ENCODE peak calls at places on chromosomes 2 and 18, in four cellular contexts. One of them, this sample, is unnamed.

GRCh38 chr2:189096769-189097447 is 82.7 kb downstream of the COL5A2 start:
- DNase-seq in K562: no peak
- DNase-seq in GM12878: no peak
- DNase-seq in HL-60: no peak
- DNase-seq in this sample: no peak

GRCh38 chr18:2883137-2883671 is 36.4 kb downstream of the EMILIN2 start:
- DNase-seq in GM12878: no peak
- DNase-seq in K562: no peak
- DNase-seq in HL-60: peak
- DNase-seq in this sample: peak

GRCh38 chr2:127428815-127429109 is 10.5 kb downstream of the PROC start:
- DNase-seq in HL-60: no peak
- DNase-seq in K562: no peak
- DNase-seq in GM12878: no peak
- DNase-seq in this sample: no peak

GRCh38 chr2:45089554-45090261 is 80.5 kb upstream of the SIX2 start:
- DNase-seq in HL-60: no peak
- DNase-seq in K562: no peak
- DNase-seq in GM12878: no peak
- DNase-seq in this sample: no peak

GRCh38 chr2:217314021-217314460 is 454.2 kb upstream of the TNP1 start:
- DNase-seq in K562: no peak
- DNase-seq in HL-60: no peak
- DNase-seq in GM12878: no peak
- DNase-seq in this sample: no peak

GRCh38 chr2:12720752-12721151 is 4.0 kb downstream of the TRIB2 start:
- DNase-seq in GM12878: no peak
- DNase-seq in HL-60: no peak
- DNase-seq in K562: no peak
- DNase-seq in this sample: no peak

GRCh38 chr2:81648370-81648769 is 1343.8 kb upstream of the LRRTM1 start:
- DNase-seq in HL-60: no peak
- DNase-seq in K562: no peak
- DNase-seq in GM12878: no peak
- DNase-seq in this sample: no peak

GRCh38 chr2:233084488-233084887 is 24.3 kb downstream of the INPP5D start:
- DNase-seq in HL-60: peak
- DNase-seq in K562: no peak
- DNase-seq in GM12878: peak
- DNase-seq in this sample: no peak

GRCh38 chr18:24914148-24914525 is 437.8 kb downstream of the ZNF521 start:
- DNase-seq in GM12878: no peak
- DNase-seq in K562: no peak
- DNase-seq in HL-60: no peak
- DNase-seq in this sample: no peak

GRCh38 chr2:126881591-126881990 is 17.1 kb upstream of the TEX51 start:
- DNase-seq in HL-60: no peak
- DNase-seq in K562: no peak
- DNase-seq in GM12878: no peak
- DNase-seq in this sample: no peak

GRCh38 chr2:149561309-149561926 is 26.2 kb downstream of the MMADHC start:
- DNase-seq in K562: peak
- DNase-seq in HL-60: peak
- DNase-seq in GM12878: no peak
- DNase-seq in this sample: no peak

GRCh38 chr2:45813003-45813601 is 161.6 kb downstream of the PRKCE start:
- DNase-seq in HL-60: no peak
- DNase-seq in GM12878: no peak
- DNase-seq in K562: no peak
- DNase-seq in this sample: no peak

GRCh38 chr18:71831039-71831438 is 713.1 kb downstream of the CBLN2 start:
- DNase-seq in K562: no peak
- DNase-seq in HL-60: no peak
- DNase-seq in GM12878: no peak
- DNase-seq in this sample: no peak

GRCh38 chr2:165239230-165239629 is at the start of gene SCN2A:
- DNase-seq in GM12878: no peak
- DNase-seq in HL-60: no peak
- DNase-seq in K562: peak
- DNase-seq in this sample: no peak
- TF ChIP-seq SPI1 in GM12878: no peak
- TF ChIP-seq SPI1 in HL-60: no peak
- TF ChIP-seq SPI1 in K562: no peak
- TF ChIP-seq SPI1 in this sample: no peak

GRCh38 chr2:119177838-119178190 is 19.3 kb upstream of the C1QL2 start:
- DNase-seq in GM12878: no peak
- DNase-seq in HL-60: no peak
- DNase-seq in K562: no peak
- DNase-seq in this sample: no peak

GRCh38 chr2:119180891-119181290 is 22.3 kb upstream of the C1QL2 start:
- DNase-seq in K562: no peak
- DNase-seq in HL-60: no peak
- DNase-seq in GM12878: no peak
- DNase-seq in this sample: no peak

GRCh38 chr2:119177171-119177837 is 18.8 kb upstream of the C1QL2 start:
- DNase-seq in GM12878: no peak
- DNase-seq in K562: no peak
- DNase-seq in HL-60: no peak
- DNase-seq in this sample: no peak

GRCh38 chr2:119179951-119180350 is 21.4 kb upstream of the C1QL2 start:
- DNase-seq in K562: no peak
- DNase-seq in HL-60: no peak
- DNase-seq in GM12878: no peak
- DNase-seq in this sample: no peak

DNA sequence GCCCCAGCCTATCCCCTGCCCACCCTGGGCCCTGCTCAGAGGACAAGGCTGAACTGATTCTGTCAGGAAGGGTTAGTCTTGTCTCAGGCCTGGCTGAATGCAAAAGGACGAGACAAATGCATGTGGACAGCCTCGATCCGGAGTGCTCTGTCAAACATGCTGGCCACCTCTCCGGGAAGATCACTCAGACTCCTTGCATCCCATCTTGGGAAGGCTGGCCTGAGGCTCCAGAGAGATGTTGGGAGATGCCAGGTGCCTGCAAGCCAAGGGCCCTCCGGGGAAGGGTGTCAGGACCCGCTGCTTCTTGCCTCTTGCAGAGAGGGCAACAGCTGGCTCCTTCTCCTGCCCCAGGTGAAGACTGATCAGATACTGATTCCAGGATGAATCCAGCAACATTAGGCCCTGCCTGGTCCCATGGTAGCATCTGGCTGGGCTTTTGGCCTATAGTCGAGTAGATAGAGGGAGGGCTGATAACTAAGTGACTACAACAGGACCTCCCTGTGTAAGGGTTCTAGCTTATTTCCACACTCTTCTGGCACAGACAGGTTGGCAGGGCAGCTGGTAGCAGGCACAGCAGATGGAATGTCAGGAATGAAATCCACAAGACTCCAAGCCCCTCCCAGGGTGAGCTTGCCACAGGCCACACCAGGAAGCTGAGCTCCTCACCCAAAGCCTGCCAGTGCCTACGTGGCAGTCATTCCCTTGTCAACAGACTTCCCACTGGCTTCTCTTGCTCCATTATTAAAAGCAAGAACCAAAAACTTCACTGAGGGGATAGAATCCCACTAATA is 20.5 kb upstream of the C1QL2 start:
- DNase-seq in GM12878: no peak
- DNase-seq in K562: no peak
- DNase-seq in HL-60: no peak
- DNase-seq in this sample: no peak
- TF ChIP-seq SPI1 in GM12878: no peak
- TF ChIP-seq SPI1 in K562: no peak
- TF ChIP-seq SPI1 in HL-60: no peak
- TF ChIP-seq SPI1 in this sample: no peak

GRCh38 chr18:12569791-12570190 is 88.1 kb downstream of the SPIRE1 start:
- DNase-seq in K562: no peak
- DNase-seq in HL-60: no peak
- DNase-seq in GM12878: no peak
- DNase-seq in this sample: no peak

GRCh38 chr18:12567849-12568248 is 90.1 kb downstream of the SPIRE1 start:
- DNase-seq in GM12878: no peak
- DNase-seq in K562: no peak
- DNase-seq in HL-60: no peak
- DNase-seq in this sample: no peak

GRCh38 chr18:12564861-12565260 is 93.0 kb downstream of the SPIRE1 start:
- DNase-seq in K562: no peak
- DNase-seq in GM12878: no peak
- DNase-seq in HL-60: no peak
- DNase-seq in this sample: no peak

GRCh38 chr18:12559319-12559718 is 98.6 kb downstream of the SPIRE1 start:
- DNase-seq in GM12878: no peak
- DNase-seq in HL-60: no peak
- DNase-seq in K562: no peak
- DNase-seq in this sample: no peak

GRCh38 chr18:12564378-12564777 is 93.5 kb downstream of the SPIRE1 start:
- DNase-seq in K562: no peak
- DNase-seq in GM12878: no peak
- DNase-seq in HL-60: no peak
- DNase-seq in this sample: no peak
- TF ChIP-seq SPI1 in K562: no peak
- TF ChIP-seq SPI1 in GM12878: no peak
- TF ChIP-seq SPI1 in HL-60: no peak
- TF ChIP-seq SPI1 in this sample: no peak

GRCh38 chr18:75638223-75638596 is 210.7 kb upstream of the SMIM21 start:
- DNase-seq in GM12878: no peak
- DNase-seq in HL-60: no peak
- DNase-seq in K562: no peak
- DNase-seq in this sample: no peak
- TF ChIP-seq SPI1 in GM12878: no peak
- TF ChIP-seq SPI1 in HL-60: no peak
- TF ChIP-seq SPI1 in K562: no peak
- TF ChIP-seq SPI1 in this sample: no peak